ENCODE peak calls at places on chromosomes 6 and 20, in four cellular contexts. H is pancreas, C is ascending aorta, A is mammary epithelial cell. S is an unnamed sample.

GRCh38 chr6:130694617-130695016 is 132.6 kb upstream of the SMLR1 start:
- DNase-seq in A (no peak), C (no peak), H (no peak), S (no peak)

GRCh38 chr20:33696448-33696847 is 10.3 kb upstream of the E2F1 start:
- DNase-seq in C (no peak), H (no peak), A (no peak), S (no peak)

GRCh38 chr6:12490376-12490903 is 200.3 kb downstream of the EDN1 start:
- DNase-seq in H (no peak), A (no peak), C (no peak), S (no peak)

GRCh38 chr6:10412948-10413849 is 1.7 kb downstream of the TFAP2A start:
- DNase-seq in C (no peak), H (peak; percentile 77), A (peak; percentile 83), S (no peak)

GRCh38 chr6:139436521-139437348 is 62.3 kb upstream of the CITED2 start:
- DNase-seq in C (no peak), A (peak; percentile 74), H (no peak), S (no peak)

GRCh38 chr20:23782366-23782983 is 31.7 kb upstream of the CST1 start:
- DNase-seq in H (no peak), C (no peak), A (peak; percentile 40), S (no peak)

GRCh38 chr6:168161371-168161750 is 82.3 kb upstream of the FRMD1 start:
- DNase-seq in A (no peak), H (no peak), C (no peak), S (no peak)

GRCh38 chr20:16283978-16284377 is 289.3 kb downstream of the KIF16B start:
- DNase-seq in A (peak; percentile 19), H (no peak), C (no peak), S (no peak)

GRCh38 chr6:169789146-169789943 is 37.9 kb downstream of the ERMARD start:
- DNase-seq in H (no peak), A (no peak), C (no peak), S (no peak)

GRCh38 chr6:113664909-113665308 is 192.2 kb upstream of the MARCKS start:
- DNase-seq in H (no peak), C (no peak), A (no peak), S (no peak)

GRCh38 chr20:62227591-62227976 is 7.5 kb upstream of the HRH3 start:
- DNase-seq in H (no peak), A (no peak), C (no peak), S (no peak)

GRCh38 chr20:48875914-48876240 is 45.6 kb upstream of the ARFGEF2 start:
- DNase-seq in C (no peak), H (no peak), A (peak; percentile 52), S (no peak)

GRCh38 chr20:38123021-38123587 is 42.0 kb downstream of the TGM2 start:
- DNase-seq in A (no peak), C (no peak), H (peak; percentile 58), S (peak; percentile 29)

GRCh38 chr6:127186889-127187288 is 68.4 kb downstream of the RSPO3 start:
- DNase-seq in C (peak; percentile 13), H (peak; percentile 85), A (peak; percentile 24), S (peak; percentile 66)

GRCh38 chr6:75199856-75200255 is 6.0 kb downstream of the COL12A1 start:
- DNase-seq in A (no peak), C (no peak), H (no peak), S (no peak)

GRCh38 chr6:16633465-16633864 is 127.8 kb downstream of the ATXN1 start:
- DNase-seq in A (no peak), C (no peak), H (no peak), S (no peak)

GRCh38 chr6:168713839-168714238 is 272.9 kb downstream of the SMOC2 start:
- DNase-seq in H (peak; percentile 71), A (no peak), C (no peak), S (no peak)

GRCh38 chr6:133423242-133423641 is 182.1 kb downstream of the EYA4 start:
- DNase-seq in A (no peak), H (no peak), C (no peak), S (no peak)

GRCh38 chr20:10524034-10524476 is 89.0 kb downstream of the SLX4IP start:
- DNase-seq in H (no peak), C (no peak), A (no peak), S (no peak)

DNA sequence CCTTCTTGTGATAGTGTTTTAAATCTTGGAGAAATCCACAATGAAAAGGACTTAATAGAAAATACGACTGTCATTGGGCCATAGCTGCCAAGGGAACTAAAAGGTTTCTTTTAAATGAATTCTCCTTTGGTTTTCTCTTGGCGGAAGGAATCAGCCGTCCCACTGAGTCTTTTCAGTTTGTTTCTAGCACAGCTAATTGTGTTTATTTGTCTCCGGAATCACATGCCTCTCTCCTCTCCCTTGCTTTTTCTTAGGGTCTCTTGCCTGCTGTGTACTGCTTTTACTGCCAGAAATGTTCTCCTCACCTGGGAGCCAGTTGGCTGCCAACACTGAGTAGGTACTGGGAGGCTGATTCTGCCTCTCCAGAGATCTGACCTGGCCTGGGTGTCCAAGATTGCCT is 11.3 kb downstream of the PAQR8 start:
- DNase-seq in A (no peak), H (no peak), C (no peak), S (no peak)
- H3K36me3 ChIP-seq in A (no peaks in the 10 kb centered on the region), H (no peaks in the 10 kb centered on the region), C (no peaks in the 10 kb centered on the region), S (no peaks in the 10 kb centered on the region)

DNA sequence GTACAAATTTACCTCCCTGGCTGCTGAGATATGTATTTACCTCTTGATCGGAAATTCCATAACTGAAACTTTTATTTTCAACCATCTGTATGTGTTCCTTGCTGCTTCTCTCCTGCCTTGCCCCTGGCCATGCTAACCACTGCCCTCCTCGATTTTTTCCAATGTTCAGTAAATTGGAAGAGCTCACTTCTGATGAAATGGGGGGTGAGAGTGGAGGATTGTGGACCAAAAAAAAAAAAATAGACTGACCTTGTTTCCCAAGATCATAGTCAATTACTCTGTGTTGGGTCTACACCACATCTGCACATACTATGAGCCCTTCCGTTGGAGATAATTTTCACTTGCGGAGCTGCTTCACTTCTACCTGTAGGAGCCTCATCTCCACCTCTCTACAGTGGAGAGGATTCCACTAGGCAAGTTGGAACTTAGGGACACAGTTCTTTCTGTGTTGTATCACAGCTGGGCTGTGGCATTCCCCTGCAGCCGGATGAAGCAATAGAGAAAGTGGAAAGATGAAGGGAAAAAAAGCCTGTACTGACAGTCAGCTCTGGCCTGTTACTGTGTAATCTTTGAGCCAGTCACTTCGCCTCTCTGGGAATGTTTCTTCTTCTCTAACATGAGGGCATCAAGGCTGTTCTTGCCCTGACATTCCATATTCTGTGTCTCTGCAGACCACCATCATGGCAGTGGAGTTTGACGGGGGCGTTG is 1.6 kb downstream of the PSMB9 start:
- DNase-seq in A (peak; percentile 17), C (no peak), H (no peak), S (no peak)
- H3K27me3 ChIP-seq in A (no peaks in the 10 kb centered on the region), C (no peaks in the 10 kb centered on the region), H (no peaks in the 10 kb centered on the region), S (no peaks in the 10 kb centered on the region)

GRCh38 chr6:108687921-108688320 is 127.2 kb downstream of the FOXO3 start:
- DNase-seq in A (peak; percentile 45), H (no peak), C (no peak), S (no peak)
- H3K27ac ChIP-seq in A (peak overlapping the region; percentile 54), H (no peak overlapping the region), C (peak overlapping the region; percentile 70), S (no peak overlapping the region)

GRCh38 chr6:43074847-43075741 is 1.0 kb upstream of the PTK7 start:
- DNase-seq in C (no peak), A (no peak), H (no peak), S (peak; percentile 44)

GRCh38 chr6:43075791-43076092 is 372 bp upstream of the PTK7 start:
- DNase-seq in A (no peak), H (no peak), C (no peak), S (no peak)

DNA sequence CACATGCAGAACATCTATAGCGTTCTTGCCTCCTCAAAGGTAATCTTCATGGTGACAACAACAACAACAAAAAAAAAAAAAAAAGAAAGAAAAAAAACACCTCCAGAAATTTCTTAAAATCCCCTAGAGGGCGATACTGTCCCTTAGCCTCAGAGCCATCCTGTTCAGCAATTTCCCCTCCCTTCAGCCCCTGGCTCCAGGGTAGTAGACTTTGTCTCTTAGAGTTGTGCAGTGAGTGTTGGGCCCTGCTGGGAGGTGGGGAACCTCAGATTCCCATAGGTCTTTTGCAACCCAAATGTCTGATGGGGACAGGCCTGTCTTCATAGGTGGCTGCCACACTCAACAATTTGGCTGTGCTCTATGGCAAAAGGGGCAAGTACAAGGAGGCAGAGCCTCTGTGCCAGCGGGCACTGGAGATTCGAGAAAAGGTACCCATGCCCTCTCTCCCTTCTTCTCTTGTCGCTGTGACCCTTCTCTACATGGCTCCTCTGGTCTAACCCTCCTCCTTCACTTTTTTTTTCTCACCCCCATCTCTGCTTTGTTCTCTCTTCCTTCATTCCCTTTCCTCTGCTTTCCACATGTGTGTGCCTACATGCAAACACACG is 6.0 kb upstream of the PTK7 start:
- DNase-seq in C (no peak), A (peak; percentile 40), H (no peak), S (no peak)
- H3K36me3 ChIP-seq in C (peaks cover 62% of the 10 kb centered on the region), A (no peaks in the 10 kb centered on the region), H (peaks cover 4% of the 10 kb centered on the region), S (peaks cover 12% of the 10 kb centered on the region)

DNA sequence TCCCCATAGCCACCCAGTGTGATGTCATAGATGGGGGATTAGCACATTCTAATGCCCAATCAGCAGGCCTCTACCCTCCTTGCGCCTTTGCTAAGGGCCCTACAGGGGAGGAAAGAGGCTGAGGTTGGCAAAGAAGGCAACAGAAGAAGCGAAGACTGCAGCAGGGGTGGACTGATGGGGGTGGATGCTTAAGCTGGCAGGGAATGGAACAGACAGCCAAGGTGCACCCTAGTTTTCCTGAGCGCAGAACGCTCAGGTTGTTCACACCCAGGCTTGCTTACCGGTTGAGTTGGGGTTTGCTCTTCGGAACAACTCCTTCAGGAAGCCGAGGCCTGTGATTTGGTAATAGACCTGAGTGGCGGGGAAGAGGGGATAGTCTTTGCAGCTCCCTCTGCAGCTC is 12.7 kb downstream of the MRPS18A start:
- DNase-seq in A (no peak), C (no peak), H (no peak), S (no peak)
- H3K27me3 ChIP-seq in A (no peaks in the 10 kb centered on the region), C (no peaks in the 10 kb centered on the region), H (no peaks in the 10 kb centered on the region), S (no peaks in the 10 kb centered on the region)

DNA sequence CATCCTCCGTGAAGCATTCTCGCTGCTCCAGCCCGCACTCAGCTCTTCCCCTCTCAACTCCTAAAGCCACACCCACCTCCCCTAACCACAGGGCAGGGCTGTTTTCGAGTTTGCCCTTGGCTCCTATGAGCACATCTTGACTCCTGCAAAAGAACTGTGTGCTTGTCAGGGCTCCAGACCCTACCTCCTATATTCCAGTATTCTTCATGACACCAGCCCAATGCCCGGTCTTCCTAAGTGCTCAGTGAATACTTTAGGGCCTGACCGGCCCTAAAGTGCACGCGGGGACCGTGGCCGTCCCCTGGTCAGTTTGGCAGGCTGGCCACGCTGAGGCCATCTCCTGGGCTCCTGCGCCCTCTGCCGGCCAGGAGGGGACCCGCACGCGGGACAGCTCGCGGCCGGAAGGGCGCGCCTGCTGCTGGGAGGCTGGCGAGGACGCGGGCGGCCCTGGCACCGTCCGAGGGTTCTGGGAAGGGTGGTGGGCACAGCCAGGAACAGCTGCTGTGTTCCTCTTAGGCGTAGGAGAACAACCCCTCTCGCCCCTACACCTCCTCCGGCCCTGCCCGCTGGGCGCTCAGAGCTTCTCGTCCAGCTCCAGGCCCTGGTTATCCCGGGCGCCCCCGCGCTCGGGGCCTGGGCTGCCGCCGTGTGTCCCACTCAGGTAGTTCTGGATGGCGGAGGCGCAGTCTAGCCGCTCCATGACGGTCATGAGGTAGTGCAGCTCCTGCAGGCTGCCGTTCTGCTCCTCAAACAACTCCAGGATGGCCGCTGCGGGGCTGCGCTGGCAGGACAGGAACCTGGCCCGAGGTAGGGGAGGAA is 11.0 kb downstream of the UNC5CL start:
- DNase-seq in H (peak; percentile 99), C (peak; percentile 34), A (peak; percentile 63), S (peak; percentile 82)
- H3K27ac ChIP-seq in H (peak overlapping the region; percentile 83), C (peak overlapping the region; percentile 42), A (peak overlapping the region; percentile 3), S (peak overlapping the region; percentile 58)

GRCh38 chr6:4059115-4059777 is 19.7 kb downstream of the FAM217A start:
- DNase-seq in A (peak; percentile 83), C (no peak), H (no peak), S (no peak)
- H3K36me3 ChIP-seq in A (peaks cover 48% of the 10 kb centered on the region), C (peaks cover 86% of the 10 kb centered on the region), H (peaks cover 11% of the 10 kb centered on the region), S (peaks cover 44% of the 10 kb centered on the region)